ENCODE peak calls at places on chromosomes 2 and 18, in five cellular contexts. X is NT2/D1, J is cardiac muscle cell, I is left ventricle myocardium inferior, V is lower lobe of right lung. N is an unnamed sample.
A peak's percentile ranks its signal among the peaks of the same experiment; 100 is the strongest.

GRCh38 chr2:41710944-41711343 is 336.9 kb upstream of the PKDCC start:
- DNase-seq in X (no peak), J (no peak), I (no peak), V (no peak), N (no peak)

GRCh38 chr2:134892282-134893054 is 26.2 kb upstream of the CCNT2 start:
- DNase-seq in X (no peak), J (no peak), I (no peak), V (no peak), N (no peak)

GRCh38 chr2:201961401-201961800 is 72.3 kb upstream of the FZD7 start:
- DNase-seq in X (no peak), J (no peak), I (no peak), V (no peak), N (no peak)

GRCh38 chr2:178976351-178976750 is 73.6 kb downstream of the CCDC141 start:
- DNase-seq in X (no peak), J (no peak), I (no peak), V (no peak), N (no peak)

GRCh38 chr2:111227716-111228141 is 107.0 kb downstream of the BCL2L11 start:
- DNase-seq in X (peak; percentile 40), J (peak; percentile 5), I (no peak), V (no peak), N (no peak)

GRCh38 chr2:121505005-121505404 is 25.7 kb upstream of the RNU4ATAC start:
- DNase-seq in X (no peak), J (no peak), I (no peak), V (no peak), N (no peak)

GRCh38 chr2:239098288-239098970 is 250.5 kb downstream of the TWIST2 start:
- DNase-seq in X (no peak), J (no peak), I (no peak), V (no peak), N (no peak)

GRCh38 chr2:179837408-179837807 is 24.0 kb downstream of the ZNF385B start:
- DNase-seq in X (no peak), J (no peak), I (no peak), V (no peak), N (no peak)

GRCh38 chr2:26172866-26173595 is at the start of gene GAREM2:
- DNase-seq in X (no peak), J (peak; percentile 50), I (no peak), V (no peak), N (peak; percentile 67)

GRCh38 chr2:197215988-197216979 is 94.3 kb downstream of the ANKRD44 start:
- DNase-seq in X (no peak), J (no peak), I (no peak), V (no peak), N (no peak)

GRCh38 chr2:211930331-211930730 is 608.3 kb downstream of the ERBB4 start:
- DNase-seq in X (no peak), J (no peak), I (no peak), V (no peak), N (no peak)

GRCh38 chr2:216822470-216822869 is 37.4 kb downstream of the TNP1 start:
- DNase-seq in X (no peak), J (no peak), I (no peak), V (no peak), N (no peak)

GRCh38 chr2:63537306-63537705 is 51.0 kb downstream of the WDPCP start:
- DNase-seq in X (no peak), J (no peak), I (no peak), V (no peak), N (no peak)

GRCh38 chr2:168201211-168201610 is 46.2 kb downstream of the STK39 start:
- DNase-seq in X (no peak), J (no peak), I (no peak), V (no peak), N (no peak)

GRCh38 chr2:44342854-44343253 is 18.4 kb downstream of the PREPL start:
- DNase-seq in X (no peak), J (no peak), I (no peak), V (no peak), N (peak; percentile 19)

GRCh38 chr2:79799744-79800143 is 286.9 kb downstream of the CTNNA2 start:
- DNase-seq in X (no peak), J (no peak), I (no peak), V (no peak), N (no peak)

GRCh38 chr18:74644713-74645112 is 47.0 kb downstream of the ZNF407 start:
- DNase-seq in X (no peak), J (no peak), I (no peak), V (no peak), N (no peak)

GRCh38 chr2:132426033-132426432 is 9.4 kb downstream of the GPR39 start:
- DNase-seq in X (no peak), J (no peak), I (no peak), V (no peak), N (no peak)

GRCh38 chr2:101307950-101308431 is 510 bp downstream of the RNF149 start:
- DNase-seq in X (no peak), J (peak; percentile 41), I (no peak), V (peak; percentile 63), N (no peak)

GRCh38 chr2:218876562-218877219 is 4.0 kb upstream of the WNT10A start:
- DNase-seq in X (no peak), J (peak; percentile 69), I (peak; percentile 52), V (no peak), N (peak; percentile 78)

GRCh38 chr2:157497603-157498314 is 53.9 kb upstream of the CYTIP start:
- DNase-seq in X (peak; percentile 23), J (peak; percentile 59), I (no peak), V (no peak), N (peak; percentile 76)

DNA sequence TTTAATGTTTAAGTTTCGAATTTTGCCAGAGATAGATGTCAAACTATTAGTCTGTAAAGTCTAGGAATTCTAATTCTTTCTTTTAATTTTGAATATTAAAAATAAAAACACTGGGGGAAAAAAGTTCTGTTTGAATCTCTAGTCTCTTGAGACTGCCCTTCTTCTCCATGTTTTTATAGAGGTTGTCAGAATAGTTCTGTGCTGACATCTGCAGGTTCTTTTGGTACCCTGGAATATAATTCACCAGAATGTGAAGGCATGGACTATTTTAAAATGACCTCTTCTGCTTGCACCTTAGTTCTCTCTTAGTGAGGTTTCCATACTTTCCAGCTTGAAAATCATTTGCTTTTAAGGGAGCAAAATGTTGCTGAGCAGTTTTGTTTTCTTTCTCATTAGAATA is 121.0 kb upstream of the MSTN start:
- DNase-seq in X (no peak), J (no peak), I (no peak), V (no peak), N (no peak)
- H3K4me1 ChIP-seq in X (no peaks in the 10 kb centered on the region), J (no peaks in the 10 kb centered on the region), I (peaks cover 71% of the 10 kb centered on the region), V (peaks cover 6% of the 10 kb centered on the region), N (peaks cover 8% of the 10 kb centered on the region)

GRCh38 chr2:1847846-1848598 is 103.7 kb upstream of the PXDN start:
- DNase-seq in X (no peak), J (no peak), I (no peak), V (no peak), N (no peak)
- H3K27me3 ChIP-seq in X (no peaks in the 10 kb centered on the region), J (peaks cover 21% of the 10 kb centered on the region), I (peaks cover 74% of the 10 kb centered on the region), V (peaks cover 27% of the 10 kb centered on the region), N (no peaks in the 10 kb centered on the region)

GRCh38 chr2:205704101-205704741 is 21.9 kb downstream of the NRP2 start:
- DNase-seq in X (no peak), J (no peak), I (no peak), V (no peak), N (no peak)
- H3K4me1 ChIP-seq in X (peaks cover 28% of the 10 kb centered on the region), J (peaks cover 10% of the 10 kb centered on the region), I (peaks cover 82% of the 10 kb centered on the region), V (peaks cover 82% of the 10 kb centered on the region), N (peaks cover under 1% of the 10 kb centered on the region)

DNA sequence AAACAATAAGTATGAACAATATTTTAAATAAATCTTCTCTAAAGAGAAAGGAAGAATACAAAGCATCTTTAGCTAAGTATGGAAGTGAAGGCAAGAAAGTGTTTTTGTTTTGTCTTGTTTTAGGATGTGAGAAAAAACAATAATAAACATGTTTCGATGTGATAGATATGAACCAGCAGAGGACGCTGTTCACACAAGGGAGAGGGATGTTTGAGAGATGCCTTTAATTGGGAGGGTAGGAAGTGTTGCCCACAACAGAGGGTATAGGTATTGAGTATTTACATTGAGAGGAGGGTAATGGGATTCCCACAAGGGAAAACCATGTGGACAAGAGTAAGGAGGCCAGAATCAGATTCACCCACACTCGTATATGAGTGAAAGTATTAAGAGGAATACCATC is 55.1 kb downstream of the CDH19 start:
- DNase-seq in X (peak; percentile 13), J (peak; percentile 20), I (no peak), V (no peak), N (no peak)
- H3K27me3 ChIP-seq in X (no peaks in the 10 kb centered on the region), J (no peaks in the 10 kb centered on the region), I (no peaks in the 10 kb centered on the region), V (no peaks in the 10 kb centered on the region), N (no peaks in the 10 kb centered on the region)

DNA sequence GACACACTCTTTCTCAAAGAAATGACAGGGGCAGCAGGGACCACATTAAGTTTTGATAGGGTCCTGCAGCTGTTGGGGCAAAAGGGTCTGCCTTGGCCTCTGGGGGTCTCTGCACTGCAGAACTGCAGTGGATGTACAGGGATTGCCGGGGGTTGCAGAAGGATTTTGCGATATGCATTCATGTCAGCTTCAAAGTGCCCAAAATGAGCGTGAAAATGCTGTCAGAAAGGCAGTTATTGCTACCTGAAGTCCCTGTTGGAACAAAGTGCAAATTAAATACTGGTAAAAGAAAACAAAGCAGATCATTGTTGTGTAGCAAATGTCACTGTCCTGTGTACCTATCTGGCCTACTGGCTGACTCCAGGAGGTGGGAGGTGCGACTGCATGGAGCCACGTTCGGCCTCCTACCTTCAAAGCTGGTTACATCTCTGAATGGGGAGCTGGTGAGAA is 78.8 kb upstream of the MAP4K3 start:
- DNase-seq in X (no peak), J (no peak), I (no peak), V (no peak), N (no peak)
- H3K4me1 ChIP-seq in X (no peaks in the 10 kb centered on the region), J (peaks cover 24% of the 10 kb centered on the region), I (peaks cover 80% of the 10 kb centered on the region), V (peaks cover 66% of the 10 kb centered on the region), N (peaks cover 10% of the 10 kb centered on the region)

GRCh38 chr18:26210147-26210546 is 16.1 kb upstream of the TAF4B start:
- DNase-seq in X (no peak), J (no peak), I (no peak), V (no peak), N (no peak)
- H3K27me3 ChIP-seq in X (no peaks in the 10 kb centered on the region), J (no peaks in the 10 kb centered on the region), I (peaks cover 17% of the 10 kb centered on the region), V (no peaks in the 10 kb centered on the region), N (no peaks in the 10 kb centered on the region)

DNA sequence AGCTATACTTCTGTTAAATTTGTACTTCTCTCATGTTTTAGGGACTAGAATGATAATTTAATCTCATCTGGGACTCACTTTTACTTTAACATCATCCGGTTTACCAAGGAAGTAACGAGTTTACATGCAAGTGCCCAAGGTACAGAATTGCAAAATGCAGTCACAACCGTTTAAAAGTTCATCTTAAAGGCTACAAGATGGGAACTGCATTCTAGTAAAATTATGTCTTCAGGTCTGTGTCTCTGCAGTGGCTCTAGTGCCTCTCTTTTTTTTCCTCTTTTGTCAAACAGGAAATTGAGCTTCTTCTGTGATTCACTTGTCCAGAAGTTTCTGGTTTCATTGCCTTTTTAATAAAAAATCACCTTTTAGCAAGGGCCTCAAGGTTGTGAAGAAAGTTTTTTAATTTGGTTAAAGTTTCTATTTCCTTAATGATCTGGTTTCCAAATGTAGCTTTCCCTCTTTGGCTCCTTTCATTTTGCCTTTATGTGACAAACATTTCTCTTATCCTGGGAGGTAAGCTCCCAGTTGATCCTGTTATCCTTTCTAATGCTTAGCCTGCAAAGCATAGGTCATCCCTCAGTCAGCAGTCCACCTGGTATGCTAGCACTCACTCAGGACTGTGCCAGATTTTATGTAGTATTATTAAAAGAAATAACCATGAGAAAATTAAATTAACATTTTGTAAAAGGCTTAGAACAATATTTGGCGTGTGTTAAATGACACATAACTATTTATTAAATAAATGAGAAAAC is 2.4 kb downstream of the GLS start:
- DNase-seq in X (no peak), J (no peak), I (no peak), V (no peak), N (no peak)
- H3K4me1 ChIP-seq in X (no peaks in the 10 kb centered on the region), J (peaks cover 27% of the 10 kb centered on the region), I (peaks cover 79% of the 10 kb centered on the region), V (peaks cover 59% of the 10 kb centered on the region), N (peaks cover 40% of the 10 kb centered on the region)